ENCODE peak calls at places on chromosomes 16 and 17, in eight cellular contexts. X is gastrocnemius medialis, V is HepG2, T is IMR-90, E is A549, Q is upper lobe of left lung, F is HCT116, G is GM12878. O is an unnamed sample.

GRCh38 chr16:3467920-3468319 is 24.4 kb downstream of the NAA60 start:
- ATAC-seq in X (no peak), V (no peak), T (peak), E (peak), Q (no peak), F (no peak), G (no peak), O (no peak)

GRCh38 chr16:1089822-1090619 is 6.0 kb downstream of the C1QTNF8 start:
- ATAC-seq in X (peak), V (peak), T (no peak), E (peak), Q (peak), F (peak), G (no peak), O (peak)

GRCh38 chr17:47325176-47325575 is 1.4 kb downstream of the EFCAB13 start:
- ATAC-seq in X (no peak), V (no peak), T (no peak), E (no peak), Q (no peak), F (no peak), G (no peak), O (no peak)

GRCh38 chr16:29158031-29158430 is 173.2 kb downstream of the LAT start:
- ATAC-seq in X (no peak), V (peak), T (no peak), E (no peak), Q (no peak), F (no peak), G (no peak), O (no peak)

GRCh38 chr17:13272296-13272695 is 254.5 kb upstream of the ELAC2 start:
- ATAC-seq in X (no peak), V (no peak), T (no peak), E (no peak), Q (no peak), F (no peak), G (no peak), O (no peak)

GRCh38 chr16:2019500-2019899 is at the start of gene NPW:
- ATAC-seq in X (no peak), V (no peak), T (no peak), E (no peak), Q (no peak), F (peak), G (peak), O (no peak)

GRCh38 chr17:48293319-48294192 is 136.5 kb downstream of the SKAP1 start:
- ATAC-seq in X (no peak), V (no peak), T (no peak), E (peak), Q (no peak), F (peak), G (no peak), O (no peak)

GRCh38 chr17:32596666-32597065 is 109.9 kb downstream of the CDK5R1 start:
- ATAC-seq in X (no peak), V (no peak), T (no peak), E (peak), Q (no peak), F (no peak), G (peak), O (no peak)

DNA sequence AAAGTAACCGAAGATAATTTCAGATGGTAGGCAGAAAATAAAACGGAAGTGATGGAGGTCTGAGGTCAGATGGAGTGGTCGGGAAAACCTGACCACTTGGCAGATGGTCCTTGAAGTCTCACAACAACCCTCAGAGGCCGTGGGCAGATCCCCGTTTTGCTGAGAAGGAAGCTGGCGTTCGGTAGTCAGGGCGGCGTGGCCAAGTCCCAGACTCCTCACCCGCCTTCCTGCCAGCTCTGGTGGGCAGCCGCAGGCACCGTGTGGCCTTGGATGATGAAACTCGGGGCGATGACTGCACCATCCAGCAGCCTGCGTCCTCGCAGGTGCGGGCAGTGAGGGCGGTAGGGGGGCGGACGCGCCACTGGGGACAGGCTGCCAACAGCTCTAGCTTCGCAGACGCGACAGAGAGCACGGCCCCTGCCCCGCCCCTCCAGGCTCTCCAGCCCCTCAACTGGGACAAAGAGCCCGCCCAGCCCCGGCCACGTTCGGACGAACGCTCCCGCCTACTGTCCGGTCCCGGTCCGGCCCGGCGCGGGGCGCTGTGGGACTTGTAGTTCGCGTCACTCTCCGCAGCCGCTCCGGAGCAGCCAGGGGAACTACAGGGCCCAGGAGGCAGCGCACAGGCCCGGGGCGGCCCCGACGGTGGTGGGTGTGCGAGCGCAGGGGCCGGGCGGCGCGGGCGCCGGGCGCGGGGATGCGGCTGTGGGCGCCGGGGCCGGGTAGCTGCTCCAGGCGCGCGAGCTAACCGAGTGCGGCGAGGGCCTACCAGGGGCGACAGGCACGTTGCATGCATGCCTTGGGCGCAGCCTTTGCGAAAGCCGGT is at the start of gene GPT2:
- ATAC-seq in X (peak), V (peak), T (peak), E (peak), Q (peak), F (peak), G (peak), O (peak)
- TF ChIP-seq POLR2A in X (peak), V (peak), T (peak), E (peak), Q (no peak), F (peak), G (peak), O (peak)

GRCh38 chr17:50558091-50558490 is 2.4 kb upstream of the CACNA1G start:
- ATAC-seq in X (no peak), V (no peak), T (no peak), E (no peak), Q (no peak), F (no peak), G (no peak), O (no peak)
- TF ChIP-seq CTCF in X (no peak), V (no peak), T (no peak), E (no peak), Q (no peak), F (no peak), G (no peak), O (no peak)

GRCh38 chr17:45019177-45019711 is 32.2 kb downstream of the DCAKD start:
- ATAC-seq in X (peak), V (peak), T (peak), E (peak), Q (peak), F (peak), G (peak), O (peak)

GRCh38 chr17:45020354-45021138 is 30.9 kb downstream of the DCAKD start:
- ATAC-seq in X (no peak), V (no peak), T (no peak), E (no peak), Q (no peak), F (no peak), G (no peak), O (no peak)

GRCh38 chr17:45022288-45022648 is 29.2 kb downstream of the DCAKD start:
- ATAC-seq in X (peak), V (peak), T (peak), E (peak), Q (no peak), F (peak), G (peak), O (peak)

GRCh38 chr17:45022655-45023339 is 28.6 kb downstream of the DCAKD start:
- ATAC-seq in X (no peak), V (no peak), T (no peak), E (no peak), Q (no peak), F (no peak), G (peak), O (no peak)

DNA sequence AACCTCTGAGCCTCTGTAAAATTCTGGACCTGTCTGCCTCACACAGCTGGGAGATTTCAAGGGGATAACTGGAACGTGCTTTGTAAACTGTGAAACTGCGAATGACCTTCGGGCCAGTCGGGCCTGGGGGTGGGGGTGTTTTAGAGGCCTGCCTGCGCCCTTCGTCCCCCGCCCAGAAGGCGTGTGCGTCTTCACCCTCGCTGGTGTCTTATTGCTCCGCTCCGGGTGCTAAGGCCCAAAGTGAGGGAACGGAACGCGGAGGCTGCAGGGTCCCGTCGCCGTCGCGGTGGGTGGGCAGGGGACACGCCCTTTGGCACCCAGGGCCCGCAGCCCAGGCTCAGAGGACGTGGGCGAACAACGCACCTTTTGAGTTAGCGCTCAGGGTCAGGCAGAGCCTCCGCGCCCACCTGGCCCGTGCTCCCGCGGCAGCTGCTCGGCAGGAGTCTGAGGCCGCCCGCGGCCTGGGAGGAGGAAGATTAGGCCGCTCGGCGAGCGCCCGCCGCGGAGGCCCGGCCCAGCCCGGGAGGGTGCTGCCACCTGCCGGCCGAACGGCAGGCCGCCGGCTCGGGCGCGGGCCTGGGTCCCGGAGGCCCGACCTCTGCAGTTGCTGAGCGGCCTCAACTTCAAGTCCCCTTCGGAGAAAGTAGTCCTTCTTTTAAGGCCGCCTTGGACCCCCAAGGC is 29.7 kb downstream of the DCAKD start:
- ATAC-seq in X (peak), V (peak), T (peak), E (peak), Q (peak), F (peak), G (peak), O (peak)
- TF ChIP-seq POLR2A in X (no peak), V (peak), T (no peak), E (no peak), Q (no peak), F (no peak), G (peak), O (peak)

DNA sequence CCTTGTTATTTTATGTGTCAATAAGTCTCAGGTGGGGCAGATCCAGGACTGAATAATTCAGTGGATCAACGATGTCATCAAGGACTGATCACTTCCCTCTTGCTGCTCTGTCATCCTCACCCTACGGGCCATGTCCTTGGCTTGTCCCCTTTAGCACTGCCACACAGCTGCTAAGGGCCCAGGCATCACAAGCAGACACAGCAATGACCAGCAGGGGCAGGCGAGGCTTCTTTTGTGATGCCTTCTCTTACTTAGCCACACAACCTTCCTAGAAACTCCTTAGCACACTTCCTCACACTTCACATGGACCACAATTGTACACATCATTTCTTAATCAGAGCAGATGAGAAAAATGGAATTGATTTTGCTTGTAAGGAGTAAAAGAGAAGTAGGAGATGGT is 356.3 kb upstream of the SOX9 start:
- ATAC-seq in X (no peak), V (peak), T (no peak), E (peak), Q (no peak), F (peak), G (peak), O (no peak)
- TF ChIP-seq CTCF in X (peak), V (peak), T (peak), E (peak), Q (no peak), F (peak), G (peak), O (no peak)

DNA sequence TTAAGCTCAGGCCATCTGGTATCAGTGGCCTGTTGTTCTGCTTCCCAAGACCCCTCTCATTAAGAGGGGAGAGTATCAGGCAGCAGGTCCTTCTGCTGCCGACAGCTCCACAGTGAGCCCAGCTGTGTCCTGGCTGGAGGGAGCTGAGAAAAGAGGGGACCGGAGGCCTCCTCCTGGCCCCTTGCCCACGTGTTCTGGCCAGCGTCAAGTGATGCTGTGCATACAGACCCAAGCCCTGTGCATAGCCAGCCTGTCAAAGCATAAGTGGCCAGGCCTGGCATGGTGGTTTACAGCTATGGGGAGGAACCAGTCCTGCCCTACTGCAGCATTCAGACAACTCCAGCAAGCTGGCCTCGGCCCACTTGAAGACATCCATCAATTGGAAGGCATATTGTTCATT is 48.0 kb downstream of the ABCC6 start:
- ATAC-seq in X (peak), V (peak), T (no peak), E (peak), Q (no peak), F (no peak), G (no peak), O (no peak)
- TF ChIP-seq POLR2A in X (no peak), V (no peak), T (no peak), E (no peak), Q (no peak), F (no peak), G (no peak), O (no peak)

DNA sequence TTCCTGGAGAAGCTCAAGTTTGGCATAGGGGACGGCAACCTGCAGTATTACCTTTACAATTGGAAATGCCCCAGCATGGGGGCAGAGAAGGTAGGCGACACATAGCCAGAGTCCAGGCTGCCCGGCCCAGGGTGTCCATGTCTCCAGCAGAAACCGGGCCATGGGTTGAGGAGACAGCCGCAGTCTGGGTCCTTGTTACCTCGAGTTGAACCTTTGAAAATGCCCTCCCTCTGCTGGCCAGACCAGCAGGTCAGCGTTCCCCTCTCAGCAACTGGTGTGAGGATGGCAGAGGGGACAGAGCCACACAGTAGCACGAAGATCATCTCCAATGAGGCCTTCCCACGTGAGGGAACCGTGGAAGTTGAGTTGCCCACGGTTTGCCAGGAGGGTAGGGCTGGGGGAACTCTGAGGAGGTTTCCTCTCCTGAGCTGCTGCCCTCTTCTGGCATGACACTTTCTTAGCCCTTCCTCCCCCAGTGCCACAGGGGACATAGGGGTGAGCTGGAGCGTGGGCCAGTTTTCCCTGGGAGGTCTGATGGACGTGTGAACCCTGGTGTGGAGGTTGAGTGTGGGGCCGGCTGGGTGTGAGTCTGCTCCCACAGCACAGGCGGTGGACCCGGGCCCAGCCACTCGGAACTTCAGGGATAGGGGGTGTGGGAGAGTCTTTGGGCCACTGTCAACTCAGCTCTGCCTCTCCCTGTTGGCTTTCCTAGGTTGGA is 27.2 kb downstream of the PLCD3 start:
- ATAC-seq in X (peak), V (no peak), T (no peak), E (peak), Q (no peak), F (no peak), G (no peak), O (no peak)
- TF ChIP-seq CTCF in X (no peak), V (peak), T (no peak), E (peak), Q (no peak), F (no peak), G (no peak), O (no peak)

DNA sequence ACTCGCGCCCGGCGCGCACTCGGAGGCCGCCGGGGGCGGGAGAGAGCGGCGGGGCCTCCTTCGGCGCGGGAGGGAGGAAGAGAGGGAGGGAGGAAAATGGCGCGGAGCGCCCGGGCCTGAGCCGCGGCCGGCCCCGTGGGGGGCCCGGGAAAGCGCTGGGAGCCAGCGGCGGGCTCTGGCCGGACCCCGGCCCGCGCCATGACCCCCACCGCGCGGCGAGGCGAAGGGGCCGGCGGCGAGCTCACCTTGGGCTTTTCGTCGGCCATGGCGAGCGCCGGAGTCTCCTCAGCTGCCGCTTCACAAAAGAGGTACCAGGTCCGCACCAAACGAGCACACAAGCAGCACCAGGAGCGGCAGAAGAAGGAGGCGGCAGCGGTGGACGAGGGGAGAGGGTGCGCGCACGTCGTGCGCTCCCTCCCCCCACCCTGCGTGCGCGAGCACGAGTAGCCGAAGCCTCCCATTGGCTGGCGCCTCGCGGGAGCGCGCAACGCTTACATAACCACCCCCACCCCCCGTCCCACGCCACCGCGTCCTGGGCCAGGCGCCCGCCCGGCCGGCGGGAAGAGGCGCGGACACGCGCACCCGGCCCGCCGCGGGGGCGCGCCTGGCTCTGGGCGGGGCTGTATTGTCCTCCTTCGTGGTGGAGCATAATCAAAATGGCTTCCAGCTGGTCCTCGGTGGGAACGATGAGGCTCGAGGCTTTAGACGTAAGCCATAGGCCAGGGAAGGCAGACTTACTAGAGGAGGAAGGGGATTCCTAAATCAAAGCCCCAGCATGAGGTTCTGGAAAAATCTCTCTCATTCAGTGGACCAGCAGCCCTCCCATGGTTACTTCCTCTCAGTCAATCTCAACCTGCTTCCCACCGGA is at the start of gene SUMO2:
- ATAC-seq in X (peak), V (peak), T (peak), E (peak), Q (peak), F (peak), G (peak), O (peak)
- TF ChIP-seq POLR2A in X (peak), V (peak), T (peak), E (peak), Q (peak), F (peak), G (peak), O (no peak)

DNA sequence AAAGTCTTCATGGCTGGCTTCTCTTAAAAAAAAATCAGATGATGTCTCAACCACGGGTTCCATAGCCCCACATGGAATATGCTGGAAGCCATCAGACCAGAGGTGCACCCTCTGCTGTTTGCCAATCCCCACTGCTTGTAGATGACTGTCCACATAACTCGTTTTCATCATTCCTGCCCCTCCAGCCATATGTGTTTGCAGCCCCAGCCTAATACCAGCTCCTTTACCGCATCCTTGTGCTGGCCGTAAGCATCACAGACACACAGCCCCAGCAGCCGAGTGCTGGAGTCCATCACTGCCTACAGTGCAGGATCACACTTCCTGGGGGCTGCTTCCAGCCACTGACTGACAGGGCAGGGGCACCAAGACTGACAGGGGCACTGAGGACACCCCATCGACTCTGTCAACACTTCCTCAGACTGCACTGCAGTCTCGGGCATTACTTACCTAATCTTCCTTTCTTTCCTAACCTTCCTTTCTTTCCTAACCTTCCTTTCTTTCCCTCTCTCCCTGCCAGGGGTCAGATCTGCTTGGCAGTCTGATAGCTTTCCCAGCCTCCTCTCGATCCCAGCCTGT is 5.0 kb downstream of the RCVRN start:
- ATAC-seq in X (peak), V (no peak), T (peak), E (peak), Q (no peak), F (no peak), G (no peak), O (peak)
- TF ChIP-seq CTCF in X (no peak), V (no peak), T (no peak), E (no peak), Q (no peak), F (peak), G (no peak), O (no peak)